ENCODE peak calls at places on chromosomes 6 and 20, in four cellular contexts. One of them, this sample, is unnamed.

GRCh38 chr6:153588328-153588727 is 450.7 kb upstream of the OPRM1 start:
- DNase-seq in Calu3: no peak
- DNase-seq in GM10248: no peak
- DNase-seq in foreskin fibroblast: no peak
- DNase-seq in this sample: no peak

GRCh38 chr20:61502433-61502832 is 250.4 kb downstream of the CDH4 start:
- DNase-seq in Calu3: no peak
- DNase-seq in GM10248: no peak
- DNase-seq in foreskin fibroblast: no peak
- DNase-seq in this sample: no peak

GRCh38 chr6:14921170-14921569 is 324.7 kb upstream of the JARID2 start:
- DNase-seq in Calu3: no peak
- DNase-seq in GM10248: no peak
- DNase-seq in foreskin fibroblast: no peak
- DNase-seq in this sample: no peak

GRCh38 chr20:62066983-62067433 is 1.3 kb upstream of the TAF4 start:
- DNase-seq in Calu3: no peak
- DNase-seq in GM10248: peak
- DNase-seq in foreskin fibroblast: peak
- DNase-seq in this sample: peak

GRCh38 chr20:39195495-39196129 is 233.5 kb downstream of the DHX35 start:
- DNase-seq in Calu3: no peak
- DNase-seq in GM10248: no peak
- DNase-seq in foreskin fibroblast: no peak
- DNase-seq in this sample: no peak

GRCh38 chr6:125254321-125254720 is 47.4 kb downstream of the HDDC2 start:
- DNase-seq in Calu3: no peak
- DNase-seq in GM10248: no peak
- DNase-seq in foreskin fibroblast: no peak
- DNase-seq in this sample: no peak

GRCh38 chr6:31770860-31771259 is 6.3 kb downstream of the VWA7 start:
- DNase-seq in Calu3: no peak
- DNase-seq in GM10248: no peak
- DNase-seq in foreskin fibroblast: no peak
- DNase-seq in this sample: no peak

GRCh38 chr6:95431637-95432228 is 145.6 kb upstream of the MANEA start:
- DNase-seq in Calu3: peak
- DNase-seq in GM10248: peak
- DNase-seq in foreskin fibroblast: peak
- DNase-seq in this sample: peak

GRCh38 chr6:149026530-149026942 is 279.7 kb downstream of the UST start:
- DNase-seq in Calu3: peak
- DNase-seq in GM10248: no peak
- DNase-seq in foreskin fibroblast: peak
- DNase-seq in this sample: no peak

GRCh38 chr6:138231399-138231886 is 13.2 kb upstream of the PBOV1 start:
- DNase-seq in Calu3: peak
- DNase-seq in GM10248: no peak
- DNase-seq in foreskin fibroblast: no peak
- DNase-seq in this sample: no peak

GRCh38 chr6:32084780-32085179 is 24.4 kb downstream of the TNXB start:
- DNase-seq in Calu3: no peak
- DNase-seq in GM10248: no peak
- DNase-seq in foreskin fibroblast: no peak
- DNase-seq in this sample: no peak

GRCh38 chr20:40293740-40294139 is 395.3 kb downstream of the MAFB start:
- DNase-seq in Calu3: no peak
- DNase-seq in GM10248: no peak
- DNase-seq in foreskin fibroblast: no peak
- DNase-seq in this sample: no peak

GRCh38 chr20:58639182-58640146 is 11.6 kb upstream of the STX16 start:
- DNase-seq in Calu3: no peak
- DNase-seq in GM10248: no peak
- DNase-seq in foreskin fibroblast: peak
- DNase-seq in this sample: no peak

GRCh38 chr6:122719176-122719575 is 60.3 kb upstream of the FABP7 start:
- DNase-seq in Calu3: no peak
- DNase-seq in GM10248: no peak
- DNase-seq in foreskin fibroblast: no peak
- DNase-seq in this sample: no peak

GRCh38 chr20:44271915-44272663 is 25.0 kb downstream of the GDAP1L1 start:
- DNase-seq in Calu3: no peak
- DNase-seq in GM10248: no peak
- DNase-seq in foreskin fibroblast: no peak
- DNase-seq in this sample: no peak

GRCh38 chr6:147503587-147503986 is 4.9 kb upstream of the SAMD5 start:
- DNase-seq in Calu3: no peak
- DNase-seq in GM10248: no peak
- DNase-seq in foreskin fibroblast: no peak
- DNase-seq in this sample: no peak

GRCh38 chr6:109260126-109260525 is 122.1 kb downstream of the CD164 start:
- DNase-seq in Calu3: no peak
- DNase-seq in GM10248: no peak
- DNase-seq in foreskin fibroblast: peak
- DNase-seq in this sample: no peak

GRCh38 chr6:88442731-88443130 is 276.6 kb upstream of the CNR1 start:
- DNase-seq in Calu3: no peak
- DNase-seq in GM10248: no peak
- DNase-seq in foreskin fibroblast: no peak
- DNase-seq in this sample: no peak

GRCh38 chr6:169117663-169118062 is 136.0 kb downstream of the THBS2 start:
- DNase-seq in Calu3: no peak
- DNase-seq in GM10248: no peak
- DNase-seq in foreskin fibroblast: no peak
- DNase-seq in this sample: no peak

GRCh38 chr6:169118346-169118830 is 135.3 kb downstream of the THBS2 start:
- DNase-seq in Calu3: no peak
- DNase-seq in GM10248: no peak
- DNase-seq in foreskin fibroblast: no peak
- DNase-seq in this sample: no peak

GRCh38 chr6:169115632-169116031 is 138.0 kb downstream of the THBS2 start:
- DNase-seq in Calu3: no peak
- DNase-seq in GM10248: no peak
- DNase-seq in foreskin fibroblast: peak
- DNase-seq in this sample: no peak

GRCh38 chr6:169119669-169120068 is 134.0 kb downstream of the THBS2 start:
- DNase-seq in Calu3: no peak
- DNase-seq in GM10248: no peak
- DNase-seq in foreskin fibroblast: no peak
- DNase-seq in this sample: no peak

GRCh38 chr6:169121013-169121412 is 132.6 kb downstream of the THBS2 start:
- DNase-seq in Calu3: no peak
- DNase-seq in GM10248: no peak
- DNase-seq in foreskin fibroblast: no peak
- DNase-seq in this sample: no peak
- TF ChIP-seq CTCF in Calu3: no peak
- TF ChIP-seq CTCF in GM10248: no peak
- TF ChIP-seq CTCF in foreskin fibroblast: no peak
- TF ChIP-seq CTCF in this sample: no peak

DNA sequence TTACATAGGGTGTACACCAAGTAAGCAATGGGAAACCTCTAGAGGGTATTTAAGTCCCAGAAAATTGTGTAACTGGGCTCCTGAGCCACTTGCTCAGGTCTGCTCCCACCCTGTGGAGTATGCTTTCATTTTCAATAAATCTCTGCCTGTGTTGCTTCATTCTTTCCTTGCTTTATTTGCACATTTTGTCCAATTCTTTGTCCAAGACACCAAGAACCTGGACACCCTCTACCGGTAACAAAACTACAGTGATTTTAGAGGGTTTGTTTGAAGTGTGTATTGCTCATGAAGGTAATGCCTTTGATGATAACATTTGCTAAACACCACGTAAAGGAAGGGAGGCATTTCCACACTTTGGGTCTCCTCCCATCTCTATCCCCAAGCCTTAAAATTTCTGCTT is 46.2 kb downstream of the MYB start:
- DNase-seq in Calu3: no peak
- DNase-seq in GM10248: no peak
- DNase-seq in foreskin fibroblast: no peak
- DNase-seq in this sample: no peak
- TF ChIP-seq CTCF in Calu3: no peak
- TF ChIP-seq CTCF in GM10248: no peak
- TF ChIP-seq CTCF in foreskin fibroblast: no peak
- TF ChIP-seq CTCF in this sample: no peak

DNA sequence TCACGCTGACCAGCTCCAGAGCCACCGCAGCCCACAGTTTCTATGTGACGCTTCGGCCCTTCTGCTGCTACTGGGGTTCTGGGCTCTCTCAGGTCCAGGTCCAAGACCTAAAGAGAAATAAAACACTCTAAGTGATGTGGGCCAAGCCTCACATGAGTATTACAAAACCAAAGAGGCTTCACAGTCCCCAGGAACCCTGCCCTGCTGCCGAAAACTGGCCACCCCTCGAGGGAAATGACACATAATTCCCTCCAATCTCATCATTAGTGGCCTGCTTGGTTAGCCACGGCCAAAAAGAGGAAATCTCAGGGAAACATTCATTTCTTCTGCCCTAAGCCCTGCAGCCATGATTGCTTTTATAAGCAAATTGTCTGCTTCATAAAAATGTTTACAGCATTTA is 32.5 kb downstream of the DLL1 start:
- DNase-seq in Calu3: no peak
- DNase-seq in GM10248: no peak
- DNase-seq in foreskin fibroblast: no peak
- DNase-seq in this sample: no peak
- TF ChIP-seq CTCF in Calu3: no peak
- TF ChIP-seq CTCF in GM10248: no peak
- TF ChIP-seq CTCF in foreskin fibroblast: no peak
- TF ChIP-seq CTCF in this sample: no peak

DNA sequence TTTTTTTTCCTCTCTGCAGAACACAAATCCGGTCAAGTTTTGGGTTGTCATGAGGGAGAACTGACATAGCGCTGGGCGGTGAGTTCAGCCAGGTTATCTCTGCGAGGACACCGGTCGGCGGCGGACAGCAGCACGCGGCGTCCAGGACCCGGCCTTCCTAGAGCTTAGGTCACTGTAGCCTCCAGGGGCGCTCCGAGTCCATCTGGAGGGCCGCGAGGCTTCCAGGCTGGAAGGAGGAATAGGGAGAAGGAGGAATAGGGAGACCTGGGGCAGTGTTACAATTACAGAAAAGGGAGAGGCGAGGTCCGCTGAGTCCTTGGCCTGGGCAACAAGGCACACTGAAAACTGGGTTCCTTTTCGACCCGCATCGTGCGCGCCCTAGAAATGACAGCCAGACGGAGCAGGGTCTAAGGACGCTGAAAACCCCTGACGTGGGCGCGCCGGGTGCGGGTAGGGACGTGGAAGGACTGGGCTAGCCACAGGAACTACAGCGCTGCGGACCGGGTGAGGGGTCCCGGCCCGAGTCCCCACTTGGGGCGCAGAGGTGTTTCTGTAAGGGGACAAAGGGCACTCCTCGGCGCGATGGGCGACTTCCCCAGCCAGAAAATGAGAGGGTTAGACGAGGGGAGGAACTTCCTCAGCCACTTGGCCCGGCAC is 536 bp upstream of the FNDC1 start:
- DNase-seq in Calu3: peak
- DNase-seq in GM10248: peak
- DNase-seq in foreskin fibroblast: peak
- DNase-seq in this sample: no peak
- TF ChIP-seq CTCF in Calu3: peak
- TF ChIP-seq CTCF in GM10248: no peak
- TF ChIP-seq CTCF in foreskin fibroblast: peak
- TF ChIP-seq CTCF in this sample: no peak

DNA sequence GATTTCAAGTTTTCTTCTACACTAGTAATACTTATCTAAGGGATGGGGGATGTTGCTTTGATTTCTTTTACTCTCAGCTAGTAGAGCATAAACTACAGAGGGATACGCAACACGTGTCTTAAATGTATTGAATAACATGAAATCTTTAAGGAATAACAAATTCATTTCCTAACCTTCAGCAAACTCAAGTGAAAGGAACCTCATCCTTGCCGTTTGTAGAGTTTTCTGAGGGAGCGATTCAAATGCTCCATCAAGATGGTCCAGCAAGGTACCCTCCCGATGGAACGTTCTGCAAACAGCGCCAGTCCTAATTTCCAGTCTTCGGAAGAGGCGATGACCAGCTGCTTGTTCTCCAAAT is 95.4 kb upstream of the RIN2 start:
- DNase-seq in Calu3: no peak
- DNase-seq in GM10248: no peak
- DNase-seq in foreskin fibroblast: no peak
- DNase-seq in this sample: no peak
- TF ChIP-seq CTCF in Calu3: no peak
- TF ChIP-seq CTCF in GM10248: no peak
- TF ChIP-seq CTCF in foreskin fibroblast: no peak
- TF ChIP-seq CTCF in this sample: no peak

GRCh38 chr6:169720207-169720855 is 4.0 kb downstream of the PHF10 start:
- DNase-seq in Calu3: no peak
- DNase-seq in GM10248: no peak
- DNase-seq in foreskin fibroblast: no peak
- DNase-seq in this sample: no peak
- TF ChIP-seq CTCF in Calu3: no peak
- TF ChIP-seq CTCF in GM10248: no peak
- TF ChIP-seq CTCF in foreskin fibroblast: no peak
- TF ChIP-seq CTCF in this sample: no peak

This sample was measured in GM20000.